ENCODE peak calls at places on chromosomes 12 and 14, in five cellular contexts. M is CD4-positive, alpha-beta memory T cell; S is heart left ventricle; U is brain microvascular endothelial cell; F is ovary. D is an unnamed sample.
A peak's percentile ranks its signal among the peaks of the same experiment; 100 is the strongest.

GRCh38 chr12:56836317-56836716 is 73.2 kb downstream of the HSD17B6 start:
- DNase-seq in U (peak; percentile 16), F (no peak), S (no peak), M (no peak), D (peak; percentile 81)

GRCh38 chr12:89239534-89239933 is 112.8 kb downstream of the DUSP6 start:
- DNase-seq in S (no peak), U (no peak), M (no peak), F (no peak), D (no peak)

GRCh38 chr12:5172886-5173285 is 129.2 kb downstream of the KCNA5 start:
- DNase-seq in F (no peak), M (no peak), U (no peak), S (no peak), D (no peak)

GRCh38 chr14:89719371-89720075 is 235.0 kb downstream of the EFCAB11 start:
- DNase-seq in S (no peak), F (no peak), M (no peak), U (no peak), D (no peak)

GRCh38 chr12:85147331-85147730 is 111.2 kb downstream of the LRRIQ1 start:
- DNase-seq in S (no peak), F (no peak), M (no peak), U (no peak), D (no peak)

GRCh38 chr14:36344211-36344610 is 23.8 kb upstream of the MBIP start:
- DNase-seq in U (no peak), F (no peak), S (no peak), M (no peak), D (no peak)

GRCh38 chr12:26010293-26010821 is 51.9 kb downstream of the RASSF8 start:
- DNase-seq in F (no peak), U (no peak), M (no peak), S (no peak), D (no peak)

GRCh38 chr12:105226219-105226618 is 9.8 kb downstream of the APPL2 start:
- DNase-seq in M (no peak), U (peak; percentile 90), F (peak; percentile 46), S (peak; percentile 69), D (no peak)

GRCh38 chr12:127260531-127260930 is 1006.4 kb upstream of the TMEM132C start:
- DNase-seq in U (peak; percentile 46), M (no peak), F (no peak), S (no peak), D (no peak)

GRCh38 chr14:74838141-74838540 is 37.8 kb downstream of the PROX2 start:
- DNase-seq in U (no peak), F (no peak), S (no peak), M (peak; percentile 43), D (no peak)

GRCh38 chr12:71281425-71281824 is 123.6 kb upstream of the TSPAN8 start:
- DNase-seq in U (no peak), S (no peak), M (no peak), F (no peak), D (no peak)

GRCh38 chr14:47660158-47660557 is 15.2 kb downstream of the MDGA2 start:
- DNase-seq in U (no peak), M (no peak), F (no peak), S (no peak), D (no peak)

GRCh38 chr12:32533971-32534590 is 134.7 kb downstream of the FGD4 start:
- DNase-seq in S (peak; percentile 57), M (no peak), F (no peak), U (peak; percentile 96), D (peak; percentile 60)

GRCh38 chr12:46678441-46678840 is 147.4 kb downstream of the SLC38A4 start:
- DNase-seq in M (no peak), S (no peak), F (no peak), U (no peak), D (no peak)

GRCh38 chr12:65911321-65911720 is 87.0 kb downstream of the HMGA2 start:
- DNase-seq in M (no peak), F (no peak), U (peak; percentile 51), S (no peak), D (no peak)

GRCh38 chr14:60651936-60652673 is 2.8 kb upstream of the SIX1 start:
- DNase-seq in U (no peak), S (no peak), F (no peak), M (no peak), D (no peak)

GRCh38 chr14:84025258-84026012 is 1504.5 kb upstream of the FLRT2 start:
- DNase-seq in U (no peak), S (no peak), F (no peak), M (no peak), D (no peak)

GRCh38 chr14:94129758-94130414 is 482 bp upstream of the IFI27L2 start:
- DNase-seq in F (peak; percentile 61), U (peak; percentile 35), S (peak; percentile 62), M (no peak), D (no peak)

GRCh38 chr14:22159049-22159448 is 430.0 kb downstream of the DAD1 start:
- DNase-seq in S (no peak), F (no peak), U (no peak), M (no peak), D (peak; percentile 94)

GRCh38 chr14:101115652-101116051 is 212.1 kb upstream of the RTL1 start:
- DNase-seq in U (no peak), M (no peak), F (no peak), S (no peak), D (no peak)

GRCh38 chr14:104778694-104779331 is 16.7 kb downstream of the AKT1 start:
- DNase-seq in M (no peak), S (no peak), U (no peak), F (no peak), D (no peak)

GRCh38 chr14:93536945-93537344 is 106.2 kb downstream of the UNC79 start:
- DNase-seq in S (no peak), M (no peak), U (no peak), F (no peak), D (no peak)

GRCh38 chr14:99189201-99189801 is 82.7 kb downstream of the BCL11B start:
- DNase-seq in U (no peak), S (no peak), M (peak; percentile 53), F (no peak), D (no peak)

GRCh38 chr14:99566009-99566389 is 38.0 kb downstream of the CCDC85C start:
- DNase-seq in U (no peak), M (no peak), S (no peak), F (peak; percentile 31), D (no peak)

GRCh38 chr12:52382854-52383253 is 2.6 kb downstream of the KRT84 start:
- DNase-seq in F (no peak), U (no peak), M (no peak), S (no peak), D (no peak)

GRCh38 chr12:3150308-3150670 is 73.1 kb downstream of the TSPAN9 start:
- DNase-seq in F (no peak), S (no peak), U (no peak), M (no peak), D (no peak)

GRCh38 chr12:49476091-49476490 is 62.7 kb upstream of the KCNH3 start:
- DNase-seq in F (no peak), S (no peak), M (no peak), U (no peak), D (no peak)

GRCh38 chr12:116594325-116595038 is 35.3 kb downstream of the MAP1LC3B2 start:
- DNase-seq in S (peak; percentile 27), F (no peak), U (no peak), M (peak; percentile 51), D (no peak)

GRCh38 chr14:76382495-76382832 is 6.5 kb downstream of the ESRRB start:
- DNase-seq in U (no peak), M (no peak), S (no peak), F (no peak), D (no peak)
- H3K27me3 ChIP-seq in U (peaks cover 32% of the 10 kb centered on the region), M (peaks cover 13% of the 10 kb centered on the region), S (no peaks in the 10 kb centered on the region), F (no peaks in the 10 kb centered on the region), D (peaks cover 87% of the 10 kb centered on the region)

GRCh38 chr12:121430821-121431415 is 31.0 kb downstream of the RNF34 start:
- DNase-seq in U (no peak), S (no peak), M (no peak), F (no peak), D (no peak)

GRCh38 chr12:121423682-121424631 is 24.0 kb downstream of the RNF34 start:
- DNase-seq in S (peak; percentile 58), U (no peak), F (no peak), M (no peak), D (no peak)

GRCh38 chr12:121424632-121424992 is 24.7 kb downstream of the RNF34 start:
- DNase-seq in S (no peak), U (no peak), F (no peak), M (no peak), D (no peak)

GRCh38 chr12:121428883-121429282 is 29.0 kb downstream of the RNF34 start:
- DNase-seq in M (no peak), F (no peak), S (no peak), U (no peak), D (no peak)

DNA sequence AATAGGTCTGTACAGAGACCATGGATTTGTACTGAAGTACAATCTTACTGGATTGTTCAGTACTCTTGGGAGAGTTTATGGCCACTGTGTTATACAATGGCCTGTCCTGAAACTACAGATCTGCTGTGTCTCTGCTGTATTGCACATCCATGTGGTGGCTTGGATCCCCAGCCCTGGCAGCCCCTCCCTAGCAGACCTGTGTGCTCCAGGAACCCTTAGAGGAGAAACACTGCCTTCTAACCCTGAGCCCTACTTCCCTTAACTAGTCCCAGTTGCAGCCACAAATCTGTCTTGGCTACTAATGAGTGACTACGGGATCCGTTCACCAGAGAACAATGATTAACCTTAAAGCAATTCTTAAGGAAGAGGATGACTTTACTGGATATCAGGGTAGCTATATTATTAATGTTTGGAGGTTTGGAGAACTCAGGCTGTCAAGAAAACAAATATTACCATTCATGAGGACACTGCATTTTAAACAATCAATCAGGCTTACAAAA is 27.7 kb downstream of the RNF34 start:
- DNase-seq in M (no peak), U (no peak), S (no peak), F (no peak), D (no peak)
- H3K36me3 ChIP-seq in M (peaks cover 70% of the 10 kb centered on the region), U (peaks cover 73% of the 10 kb centered on the region), S (peaks cover 83% of the 10 kb centered on the region), F (no peaks in the 10 kb centered on the region), D (peaks cover 86% of the 10 kb centered on the region)

GRCh38 chr12:54052745-54053624 is 650 bp upstream of the HOXC4 start:
- DNase-seq in M (no peak), S (no peak), U (no peak), F (peak; percentile 61), D (no peak)
- H3K27me3 ChIP-seq in M (peaks cover 66% of the 10 kb centered on the region), S (peaks cover 90% of the 10 kb centered on the region), U (peaks cover 83% of the 10 kb centered on the region), F (no peaks in the 10 kb centered on the region), D (peaks cover 76% of the 10 kb centered on the region)

DNA sequence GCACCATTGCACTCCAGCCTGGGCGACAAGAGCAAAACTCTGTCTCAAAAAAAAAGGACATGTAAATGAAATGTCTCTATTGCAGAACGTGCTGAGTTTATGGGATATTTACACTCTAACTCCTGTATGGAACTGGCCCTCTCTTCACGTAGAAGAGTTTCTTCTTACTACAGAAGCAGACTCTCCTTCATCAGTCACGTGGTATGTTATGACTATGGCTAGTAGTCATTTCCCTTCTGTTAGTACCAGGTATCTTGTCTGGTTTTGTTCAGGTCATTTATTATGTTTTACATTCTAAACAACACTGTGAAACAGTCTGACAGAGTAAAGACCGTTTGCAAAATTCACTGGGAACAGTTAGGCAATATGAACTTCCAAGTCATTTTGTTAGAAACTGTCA is 20.3 kb downstream of the KNTC1 start:
- DNase-seq in F (no peak), S (no peak), M (no peak), U (no peak), D (no peak)
- H3K36me3 ChIP-seq in F (no peaks in the 10 kb centered on the region), S (peaks cover 12% of the 10 kb centered on the region), M (peaks cover 7% of the 10 kb centered on the region), U (peaks cover 9% of the 10 kb centered on the region), D (peaks cover 99% of the 10 kb centered on the region)